ENCODE peak calls at places on chromosomes 2 and 18, in seven cellular contexts. K, O, D, U, F, N and V are unnamed samples.

GRCh38 chr2:53366570-53366969 is 401.0 kb upstream of the CHAC2 start:
- DNase-seq in K (no peak), O (no peak), D (no peak), U (no peak), F (no peak), N (no peak), V (no peak)

GRCh38 chr18:48190994-48191393 is 218.2 kb downstream of the ZBTB7C start:
- DNase-seq in K (no peak), O (no peak), D (no peak), U (no peak), F (no peak), N (no peak), V (no peak)

GRCh38 chr2:43609304-43609883 is 13.6 kb upstream of the THADA start:
- DNase-seq in K (peak; percentile 56), O (no peak), D (peak; percentile 62), U (peak; percentile 32), F (peak; percentile 49), N (peak; percentile 59), V (peak; percentile 85)

GRCh38 chr2:228067309-228067708 is 114.2 kb downstream of the SPHKAP start:
- DNase-seq in K (no peak), O (no peak), D (no peak), U (no peak), F (no peak), N (no peak), V (no peak)

GRCh38 chr2:24806660-24807036 is 13.4 kb downstream of the CENPO start:
- DNase-seq in K (no peak), O (no peak), D (no peak), U (no peak), F (no peak), N (no peak), V (peak; percentile 22)

GRCh38 chr2:11377915-11378649 is 33.6 kb upstream of the ROCK2 start:
- DNase-seq in K (no peak), O (no peak), D (no peak), U (no peak), F (peak; percentile 50), N (no peak), V (no peak)

GRCh38 chr18:3874593-3874992 is 424.6 kb downstream of the TGIF1 start:
- DNase-seq in K (no peak), O (no peak), D (no peak), U (no peak), F (no peak), N (no peak), V (no peak)

GRCh38 chr2:100580474-100581264 is 17.9 kb downstream of the PDCL3 start:
- DNase-seq in K (no peak), O (no peak), D (no peak), U (peak; percentile 74), F (no peak), N (no peak), V (no peak)

GRCh38 chr2:202529389-202529788 is 105.4 kb upstream of the FAM117B start:
- DNase-seq in K (no peak), O (no peak), D (peak; percentile 11), U (peak; percentile 72), F (peak; percentile 16), N (peak; percentile 53), V (peak; percentile 16)

GRCh38 chr2:144707927-144708326 is 188.0 kb upstream of the ZEB2 start:
- DNase-seq in K (no peak), O (no peak), D (no peak), U (peak; percentile 7), F (no peak), N (no peak), V (no peak)

GRCh38 chr2:71385008-71385407 is 53.4 kb downstream of the ZNF638 start:
- DNase-seq in K (no peak), O (no peak), D (peak; percentile 64), U (peak; percentile 33), F (peak; percentile 36), N (peak; percentile 88), V (no peak)

GRCh38 chr2:224111576-224111975 is 72.5 kb upstream of the SERPINE2 start:
- DNase-seq in K (no peak), O (no peak), D (peak; percentile 75), U (peak; percentile 70), F (peak; percentile 34), N (peak; percentile 50), V (no peak)

GRCh38 chr2:187169108-187169713 is 278.8 kb downstream of the CALCRL start:
- DNase-seq in K (no peak), O (no peak), D (no peak), U (no peak), F (no peak), N (no peak), V (peak; percentile 87)

GRCh38 chr2:236980961-236981360 is 104.7 kb upstream of the COPS8 start:
- DNase-seq in K (no peak), O (no peak), D (peak; percentile 74), U (no peak), F (no peak), N (no peak), V (no peak)

GRCh38 chr2:166060191-166060590 is 67.6 kb downstream of the SCN1A start:
- DNase-seq in K (no peak), O (no peak), D (peak; percentile 85), U (no peak), F (no peak), N (no peak), V (no peak)

GRCh38 chr2:182245963-182246362 is 180.9 kb downstream of the PDE1A start:
- DNase-seq in K (no peak), O (no peak), D (peak; percentile 64), U (peak; percentile 42), F (no peak), N (no peak), V (no peak)

GRCh38 chr2:125073440-125073839 is 1048.4 kb downstream of the CNTNAP5 start:
- DNase-seq in K (no peak), O (no peak), D (no peak), U (no peak), F (no peak), N (no peak), V (peak; percentile 30)

GRCh38 chr2:78861546-78861945 is 164.0 kb upstream of the REG3G start:
- DNase-seq in K (no peak), O (no peak), D (no peak), U (peak; percentile 10), F (no peak), N (no peak), V (peak; percentile 68)

GRCh38 chr2:238941262-238941792 is 93.4 kb downstream of the TWIST2 start:
- DNase-seq in K (no peak), O (no peak), D (no peak), U (no peak), F (no peak), N (no peak), V (no peak)

GRCh38 chr2:67567866-67568265 is 170.7 kb downstream of the ETAA1 start:
- DNase-seq in K (no peak), O (no peak), D (no peak), U (no peak), F (no peak), N (no peak), V (no peak)